ENCODE peak calls at places on chromosomes 16 and 17, in ten cellular contexts. O, W, X, F, A, H, S, C, M and V are unnamed samples.

GRCh38 chr16:73268311-73268997 is 220.5 kb upstream of the ZFHX3 start:
- DNase-seq in O (no peak), W (peak), X (no peak), F (peak), A (peak), H (peak), S (peak), C (no peak), M (no peak), V (peak)

GRCh38 chr17:42541041-42541833 is 5.2 kb downstream of the NAGLU start:
- DNase-seq in O (no peak), W (no peak), X (no peak), F (peak), A (no peak), H (no peak), S (no peak), C (no peak), M (no peak), V (no peak)

GRCh38 chr16:70706948-70707465 is 21.2 kb upstream of the MTSS2 start:
- DNase-seq in O (no peak), W (no peak), X (no peak), F (peak), A (no peak), H (peak), S (no peak), C (no peak), M (no peak), V (peak)

GRCh38 chr16:8146613-8147012 is 443.7 kb downstream of the TMEM114 start:
- DNase-seq in O (no peak), W (no peak), X (no peak), F (no peak), A (no peak), H (no peak), S (no peak), C (no peak), M (no peak), V (no peak)

GRCh38 chr17:73643012-73643845 is 1.0 kb downstream of the SDK2 start:
- DNase-seq in O (no peak), W (peak), X (peak), F (peak), A (peak), H (no peak), S (peak), C (peak), M (no peak), V (no peak)

GRCh38 chr16:9138731-9139501 is 47.5 kb downstream of the HAPSTR1 start:
- DNase-seq in O (peak), W (peak), X (peak), F (peak), A (peak), H (peak), S (peak), C (peak), M (peak), V (peak)

GRCh38 chr17:40949406-40949805 is 12.0 kb upstream of the KRT23 start:
- DNase-seq in O (no peak), W (no peak), X (no peak), F (no peak), A (peak), H (no peak), S (no peak), C (no peak), M (no peak), V (no peak)

GRCh38 chr16:73921295-73921694 is 375.3 kb upstream of the PSMD7 start:
- DNase-seq in O (no peak), W (no peak), X (no peak), F (peak), A (no peak), H (no peak), S (no peak), C (no peak), M (no peak), V (no peak)

GRCh38 chr16:88542231-88542630 is 28.0 kb upstream of the ZC3H18 start:
- DNase-seq in O (no peak), W (no peak), X (no peak), F (no peak), A (no peak), H (no peak), S (peak), C (no peak), M (no peak), V (no peak)

GRCh38 chr17:65156185-65156834 is 19.1 kb downstream of the RGS9 start:
- DNase-seq in O (no peak), W (no peak), X (no peak), F (no peak), A (no peak), H (no peak), S (no peak), C (no peak), M (no peak), V (no peak)

GRCh38 chr17:77479817-77480508 is 339.2 kb downstream of the SEC14L1 start:
- DNase-seq in O (no peak), W (peak), X (no peak), F (no peak), A (peak), H (no peak), S (peak), C (no peak), M (no peak), V (peak)

GRCh38 chr17:27896656-27897055 is 3.5 kb upstream of the LYRM9 start:
- DNase-seq in O (no peak), W (no peak), X (no peak), F (no peak), A (no peak), H (no peak), S (no peak), C (no peak), M (no peak), V (no peak)

GRCh38 chr16:17475104-17475503 is 4.3 kb upstream of the XYLT1 start:
- DNase-seq in O (no peak), W (no peak), X (no peak), F (no peak), A (no peak), H (no peak), S (no peak), C (no peak), M (no peak), V (no peak)

GRCh38 chr17:43673516-43674323 is 12.0 kb upstream of the MEOX1 start:
- DNase-seq in O (no peak), W (peak), X (peak), F (peak), A (peak), H (peak), S (peak), C (peak), M (peak), V (peak)

GRCh38 chr16:67345401-67345800 is 18.8 kb downstream of the LRRC36 start:
- DNase-seq in O (no peak), W (no peak), X (no peak), F (no peak), A (no peak), H (no peak), S (no peak), C (no peak), M (no peak), V (no peak)

GRCh38 chr16:47732122-47732805 is 271.1 kb downstream of the PHKB start:
- DNase-seq in O (no peak), W (peak), X (no peak), F (peak), A (no peak), H (peak), S (no peak), C (no peak), M (no peak), V (peak)

GRCh38 chr16:77402672-77403071 is 32.2 kb downstream of the ADAMTS18 start:
- DNase-seq in O (no peak), W (no peak), X (no peak), F (no peak), A (no peak), H (no peak), S (no peak), C (no peak), M (no peak), V (no peak)

GRCh38 chr16:4319454-4319853 is 3.6 kb downstream of the GLIS2 start:
- DNase-seq in O (no peak), W (no peak), X (no peak), F (peak), A (no peak), H (no peak), S (no peak), C (peak), M (peak), V (peak)

GRCh38 chr16:69942627-69943170 is 8.4 kb upstream of the CLEC18A start:
- DNase-seq in O (no peak), W (no peak), X (no peak), F (no peak), A (no peak), H (no peak), S (no peak), C (no peak), M (no peak), V (no peak)

GRCh38 chr17:82097187-82097918 is 683 bp downstream of the FASN start:
- DNase-seq in O (no peak), W (peak), X (no peak), F (peak), A (peak), H (peak), S (peak), C (no peak), M (no peak), V (peak)

GRCh38 chr17:70017112-70017511 is 57.9 kb upstream of the KCNJ16 start:
- DNase-seq in O (no peak), W (no peak), X (no peak), F (no peak), A (no peak), H (no peak), S (no peak), C (no peak), M (no peak), V (no peak)

GRCh38 chr16:78483124-78483992 is 383.9 kb downstream of the WWOX start:
- DNase-seq in O (no peak), W (no peak), X (no peak), F (no peak), A (no peak), H (no peak), S (no peak), C (no peak), M (no peak), V (no peak)

GRCh38 chr16:2054543-2055245 is 6.9 kb downstream of the TSC2 start:
- DNase-seq in O (no peak), W (no peak), X (no peak), F (no peak), A (no peak), H (no peak), S (no peak), C (no peak), M (no peak), V (no peak)

GRCh38 chr16:53281859-53282258 is 152.4 kb upstream of the RBL2 start:
- DNase-seq in O (no peak), W (no peak), X (no peak), F (no peak), A (no peak), H (no peak), S (no peak), C (no peak), M (no peak), V (no peak)

GRCh38 chr16:66103245-66103644 is 263.2 kb upstream of the CDH5 start:
- DNase-seq in O (no peak), W (no peak), X (no peak), F (no peak), A (no peak), H (peak), S (no peak), C (no peak), M (no peak), V (peak)

GRCh38 chr17:41906465-41907184 is 12.1 kb downstream of the ACLY start:
- DNase-seq in O (no peak), W (no peak), X (no peak), F (no peak), A (no peak), H (no peak), S (no peak), C (no peak), M (no peak), V (peak)

GRCh38 chr17:8695916-8696415 is 48.7 kb downstream of the CCDC42 start:
- DNase-seq in O (no peak), W (no peak), X (no peak), F (no peak), A (no peak), H (no peak), S (no peak), C (no peak), M (no peak), V (no peak)

GRCh38 chr16:86224126-86224525 is 286.2 kb upstream of the FOXF1 start:
- DNase-seq in O (no peak), W (no peak), X (no peak), F (no peak), A (no peak), H (no peak), S (no peak), C (no peak), M (no peak), V (no peak)

GRCh38 chr16:27993587-27993986 is 69.9 kb downstream of the GSG1L start:
- DNase-seq in O (no peak), W (no peak), X (no peak), F (no peak), A (no peak), H (no peak), S (no peak), C (no peak), M (no peak), V (no peak)

GRCh38 chr17:2124391-2124790 is 69.5 kb downstream of the HIC1 start:
- DNase-seq in O (no peak), W (peak), X (no peak), F (no peak), A (no peak), H (no peak), S (no peak), C (no peak), M (no peak), V (peak)

GRCh38 chr17:39926588-39927100 is 757 bp downstream of the ORMDL3 start:
- DNase-seq in O (no peak), W (peak), X (no peak), F (peak), A (peak), H (peak), S (peak), C (no peak), M (peak), V (peak)